ENCODE peak calls at places on chromosomes 1 and 21, in six cellular contexts. One of them, this sample, is unnamed.

GRCh38 chr1:168365719-168366474 is 85.2 kb downstream of the TBX19 start:
- DNase-seq in neural progenitor cell: peak
- DNase-seq in GM12864: no peak
- DNase-seq in GM12865: peak
- DNase-seq in mammary epithelial cell: no peak
- DNase-seq in pancreas: no peak
- DNase-seq in this sample: no peak

GRCh38 chr1:78236711-78237110 is 190.9 kb downstream of the GIPC2 start:
- DNase-seq in neural progenitor cell: no peak
- DNase-seq in GM12864: no peak
- DNase-seq in GM12865: no peak
- DNase-seq in mammary epithelial cell: no peak
- DNase-seq in pancreas: no peak
- DNase-seq in this sample: no peak

GRCh38 chr1:193437785-193438184 is 251.4 kb upstream of the B3GALT2 start:
- DNase-seq in neural progenitor cell: no peak
- DNase-seq in GM12864: peak
- DNase-seq in GM12865: peak
- DNase-seq in mammary epithelial cell: peak
- DNase-seq in pancreas: no peak
- DNase-seq in this sample: no peak

GRCh38 chr1:230459463-230459862 is 33.3 kb upstream of the PGBD5 start:
- DNase-seq in neural progenitor cell: no peak
- DNase-seq in GM12864: no peak
- DNase-seq in GM12865: no peak
- DNase-seq in mammary epithelial cell: peak
- DNase-seq in pancreas: no peak
- DNase-seq in this sample: peak

GRCh38 chr21:26850116-26850643 is 5.0 kb upstream of the ADAMTS1 start:
- DNase-seq in neural progenitor cell: peak
- DNase-seq in GM12864: peak
- DNase-seq in GM12865: peak
- DNase-seq in mammary epithelial cell: peak
- DNase-seq in pancreas: no peak
- DNase-seq in this sample: peak

GRCh38 chr1:58762806-58763205 is 21.0 kb downstream of the JUN start:
- DNase-seq in neural progenitor cell: no peak
- DNase-seq in GM12864: no peak
- DNase-seq in GM12865: no peak
- DNase-seq in mammary epithelial cell: peak
- DNase-seq in pancreas: no peak
- DNase-seq in this sample: peak

GRCh38 chr21:35398366-35398982 is 349.4 kb upstream of the RUNX1 start:
- DNase-seq in neural progenitor cell: no peak
- DNase-seq in GM12864: no peak
- DNase-seq in GM12865: no peak
- DNase-seq in mammary epithelial cell: peak
- DNase-seq in pancreas: no peak
- DNase-seq in this sample: peak

GRCh38 chr1:234000557-234001081 is 96.1 kb downstream of the SLC35F3 start:
- DNase-seq in neural progenitor cell: peak
- DNase-seq in GM12864: no peak
- DNase-seq in GM12865: no peak
- DNase-seq in mammary epithelial cell: no peak
- DNase-seq in pancreas: no peak
- DNase-seq in this sample: no peak

GRCh38 chr1:116506132-116507004 is 64.5 kb downstream of the CD58 start:
- DNase-seq in neural progenitor cell: no peak
- DNase-seq in GM12864: no peak
- DNase-seq in GM12865: peak
- DNase-seq in mammary epithelial cell: peak
- DNase-seq in pancreas: no peak
- DNase-seq in this sample: no peak

GRCh38 chr1:74467786-74468377 is 44.5 kb downstream of the LRRC53 start:
- DNase-seq in neural progenitor cell: no peak
- DNase-seq in GM12864: no peak
- DNase-seq in GM12865: no peak
- DNase-seq in mammary epithelial cell: peak
- DNase-seq in pancreas: no peak
- DNase-seq in this sample: no peak

GRCh38 chr1:234170067-234170466 is 203.2 kb upstream of the COA6 start:
- DNase-seq in neural progenitor cell: no peak
- DNase-seq in GM12864: no peak
- DNase-seq in GM12865: no peak
- DNase-seq in mammary epithelial cell: no peak
- DNase-seq in pancreas: no peak
- DNase-seq in this sample: no peak

GRCh38 chr21:34615487-34615814 is 538 bp upstream of the RCAN1 start:
- DNase-seq in neural progenitor cell: no peak
- DNase-seq in GM12864: no peak
- DNase-seq in GM12865: no peak
- DNase-seq in mammary epithelial cell: no peak
- DNase-seq in pancreas: no peak
- DNase-seq in this sample: no peak

GRCh38 chr1:224929335-224930237 is at the start of gene DNAH14:
- DNase-seq in neural progenitor cell: peak
- DNase-seq in GM12864: no peak
- DNase-seq in GM12865: peak
- DNase-seq in mammary epithelial cell: peak
- DNase-seq in pancreas: peak
- DNase-seq in this sample: peak

GRCh38 chr1:224497714-224498573 is 63.3 kb upstream of the WDR26 start:
- DNase-seq in neural progenitor cell: peak
- DNase-seq in GM12864: peak
- DNase-seq in GM12865: peak
- DNase-seq in mammary epithelial cell: peak
- DNase-seq in pancreas: no peak
- DNase-seq in this sample: peak

GRCh38 chr1:56491441-56491840 is 87.9 kb downstream of the PLPP3 start:
- DNase-seq in neural progenitor cell: no peak
- DNase-seq in GM12864: no peak
- DNase-seq in GM12865: no peak
- DNase-seq in mammary epithelial cell: no peak
- DNase-seq in pancreas: no peak
- DNase-seq in this sample: no peak

GRCh38 chr1:1280782-1281481 is 696 bp downstream of the SCNN1D start:
- DNase-seq in neural progenitor cell: no peak
- DNase-seq in GM12864: no peak
- DNase-seq in GM12865: no peak
- DNase-seq in mammary epithelial cell: no peak
- DNase-seq in pancreas: peak
- DNase-seq in this sample: no peak

GRCh38 chr1:167746013-167746672 is 24.4 kb downstream of the MPZL1 start:
- DNase-seq in neural progenitor cell: no peak
- DNase-seq in GM12864: no peak
- DNase-seq in GM12865: no peak
- DNase-seq in mammary epithelial cell: no peak
- DNase-seq in pancreas: no peak
- DNase-seq in this sample: no peak

GRCh38 chr1:1120866-1121563 is 5.1 kb upstream of the C1orf159 start:
- DNase-seq in neural progenitor cell: no peak
- DNase-seq in GM12864: no peak
- DNase-seq in GM12865: no peak
- DNase-seq in mammary epithelial cell: no peak
- DNase-seq in pancreas: peak
- DNase-seq in this sample: no peak

GRCh38 chr1:88946845-88947244 is 45.6 kb downstream of the KYAT3 start:
- DNase-seq in neural progenitor cell: no peak
- DNase-seq in GM12864: no peak
- DNase-seq in GM12865: no peak
- DNase-seq in mammary epithelial cell: no peak
- DNase-seq in pancreas: no peak
- DNase-seq in this sample: peak

GRCh38 chr1:222459652-222460051 is 88.3 kb downstream of the HHIPL2 start:
- DNase-seq in neural progenitor cell: no peak
- DNase-seq in GM12864: no peak
- DNase-seq in GM12865: no peak
- DNase-seq in mammary epithelial cell: no peak
- DNase-seq in pancreas: no peak
- DNase-seq in this sample: no peak

GRCh38 chr1:44660176-44660575 is 14.1 kb downstream of the TMEM53 start:
- DNase-seq in neural progenitor cell: no peak
- DNase-seq in GM12864: no peak
- DNase-seq in GM12865: no peak
- DNase-seq in mammary epithelial cell: no peak
- DNase-seq in pancreas: peak
- DNase-seq in this sample: peak

GRCh38 chr1:16120411-16120810 is 35.5 kb downstream of the EPHA2 start:
- DNase-seq in neural progenitor cell: no peak
- DNase-seq in GM12864: no peak
- DNase-seq in GM12865: no peak
- DNase-seq in mammary epithelial cell: no peak
- DNase-seq in pancreas: no peak
- DNase-seq in this sample: no peak

GRCh38 chr21:35925497-35925896 is 134.8 kb downstream of the SETD4 start:
- DNase-seq in neural progenitor cell: no peak
- DNase-seq in GM12864: no peak
- DNase-seq in GM12865: peak
- DNase-seq in mammary epithelial cell: peak
- DNase-seq in pancreas: no peak
- DNase-seq in this sample: peak

GRCh38 chr1:221053889-221054288 is 174.6 kb downstream of the HLX start:
- DNase-seq in neural progenitor cell: no peak
- DNase-seq in GM12864: no peak
- DNase-seq in GM12865: no peak
- DNase-seq in mammary epithelial cell: peak
- DNase-seq in pancreas: no peak
- DNase-seq in this sample: no peak

GRCh38 chr1:246725191-246725590 is 982 bp downstream of the SCCPDH start:
- DNase-seq in neural progenitor cell: no peak
- DNase-seq in GM12864: no peak
- DNase-seq in GM12865: no peak
- DNase-seq in mammary epithelial cell: no peak
- DNase-seq in pancreas: no peak
- DNase-seq in this sample: no peak
- H3K4me3 ChIP-seq in neural progenitor cell: peak
- H3K4me3 ChIP-seq in GM12864: peak
- H3K4me3 ChIP-seq in GM12865: peak
- H3K4me3 ChIP-seq in mammary epithelial cell: peak
- H3K4me3 ChIP-seq in pancreas: peak
- H3K4me3 ChIP-seq in this sample: peak

GRCh38 chr1:229340496-229340895 is 2.4 kb downstream of the CCSAP start:
- DNase-seq in neural progenitor cell: peak
- DNase-seq in GM12864: no peak
- DNase-seq in GM12865: no peak
- DNase-seq in mammary epithelial cell: no peak
- DNase-seq in pancreas: no peak
- DNase-seq in this sample: no peak

GRCh38 chr1:229341811-229342304 is 989 bp downstream of the CCSAP start:
- DNase-seq in neural progenitor cell: no peak
- DNase-seq in GM12864: no peak
- DNase-seq in GM12865: no peak
- DNase-seq in mammary epithelial cell: no peak
- DNase-seq in pancreas: no peak
- DNase-seq in this sample: peak

GRCh38 chr1:229342305-229342901 is 444 bp downstream of the CCSAP start:
- DNase-seq in neural progenitor cell: peak
- DNase-seq in GM12864: peak
- DNase-seq in GM12865: peak
- DNase-seq in mammary epithelial cell: peak
- DNase-seq in pancreas: peak
- DNase-seq in this sample: peak

GRCh38 chr1:229339086-229339485 is 3.8 kb downstream of the CCSAP start:
- DNase-seq in neural progenitor cell: no peak
- DNase-seq in GM12864: no peak
- DNase-seq in GM12865: no peak
- DNase-seq in mammary epithelial cell: no peak
- DNase-seq in pancreas: no peak
- DNase-seq in this sample: no peak

DNA sequence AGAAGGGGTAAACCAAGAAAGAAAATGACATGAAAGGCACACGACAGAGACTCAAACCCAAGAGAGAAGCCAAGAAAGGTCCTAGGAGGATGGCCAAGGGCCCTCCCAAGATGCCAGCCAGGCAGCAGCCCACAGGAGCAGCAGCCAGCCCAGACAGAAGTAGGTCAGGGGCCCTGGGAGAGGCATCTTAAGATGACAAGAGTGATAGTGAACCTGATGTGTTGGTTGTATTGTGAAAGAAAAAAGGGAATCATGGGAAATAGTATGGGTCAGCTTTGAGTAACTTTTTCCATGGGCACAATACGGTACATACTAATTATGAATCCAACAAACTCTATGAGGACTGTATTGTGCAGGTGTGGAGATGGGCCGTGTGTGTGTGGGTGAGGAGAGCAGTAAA is 3.3 kb downstream of the CCSAP start:
- DNase-seq in neural progenitor cell: no peak
- DNase-seq in GM12864: no peak
- DNase-seq in GM12865: no peak
- DNase-seq in mammary epithelial cell: no peak
- DNase-seq in pancreas: no peak
- DNase-seq in this sample: no peak
- TF ChIP-seq CTCF in neural progenitor cell: no peak
- TF ChIP-seq CTCF in GM12864: no peak
- TF ChIP-seq CTCF in GM12865: no peak
- TF ChIP-seq CTCF in mammary epithelial cell: no peak
- TF ChIP-seq CTCF in pancreas: no peak
- TF ChIP-seq CTCF in this sample: no peak

DNA sequence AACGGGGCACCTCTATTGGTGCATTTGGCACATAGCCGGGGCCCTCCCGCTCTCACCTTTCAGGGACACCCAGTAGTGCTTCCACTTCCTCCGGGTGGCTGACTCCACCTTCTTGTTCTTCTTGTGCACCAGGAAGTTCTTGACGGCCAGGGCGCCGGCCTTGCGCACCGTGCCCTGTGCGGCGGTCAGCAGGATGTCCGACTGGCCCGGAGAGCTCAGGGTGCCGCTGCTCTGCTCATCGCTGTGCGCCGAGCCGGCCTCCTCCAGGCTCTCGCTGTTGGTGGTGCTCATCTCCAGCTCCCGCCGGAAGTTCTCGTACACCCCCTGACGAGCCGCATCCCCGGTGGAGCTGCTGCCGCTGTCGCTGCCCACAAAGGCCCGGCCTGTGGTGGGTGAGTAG is 92.4 kb downstream of the TIAM1 start:
- DNase-seq in neural progenitor cell: no peak
- DNase-seq in GM12864: no peak
- DNase-seq in GM12865: no peak
- DNase-seq in mammary epithelial cell: no peak
- DNase-seq in pancreas: no peak
- DNase-seq in this sample: no peak
- H3K4me3 ChIP-seq in neural progenitor cell: no peak
- H3K4me3 ChIP-seq in GM12864: no peak
- H3K4me3 ChIP-seq in GM12865: no peak
- H3K4me3 ChIP-seq in mammary epithelial cell: no peak
- H3K4me3 ChIP-seq in pancreas: no peak
- H3K4me3 ChIP-seq in this sample: no peak

DNA sequence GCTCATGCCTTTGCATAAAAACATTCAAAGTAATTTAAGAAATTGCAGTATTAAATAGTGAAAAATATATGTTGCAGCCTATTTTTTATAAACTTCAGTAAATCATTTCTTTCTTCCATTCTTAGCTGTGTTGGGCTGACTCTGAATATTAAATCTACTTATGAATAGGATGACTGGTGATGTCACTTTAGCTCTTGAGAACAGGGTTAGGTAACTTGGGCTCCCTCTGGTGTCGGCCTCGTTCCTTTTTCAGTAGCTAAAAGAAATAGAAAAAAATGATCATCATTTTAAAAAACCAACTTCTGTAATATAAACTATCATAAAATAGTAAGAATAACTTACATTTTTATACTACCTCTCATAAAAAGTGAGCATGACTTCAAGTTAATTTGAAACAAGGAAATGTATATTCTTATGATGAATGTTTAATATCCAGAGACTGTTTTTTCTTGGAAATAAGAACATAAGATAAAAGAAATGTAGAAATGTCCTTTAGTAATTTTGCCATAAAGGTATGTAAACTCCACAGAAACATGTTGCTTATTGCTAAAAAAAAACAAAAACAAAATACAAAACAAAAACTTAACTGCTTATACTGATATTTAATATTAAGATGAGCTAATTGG is 26.8 kb upstream of the NCAM2 start:
- DNase-seq in neural progenitor cell: peak
- DNase-seq in GM12864: no peak
- DNase-seq in GM12865: peak
- DNase-seq in mammary epithelial cell: no peak
- DNase-seq in pancreas: no peak
- DNase-seq in this sample: peak
- TF ChIP-seq CTCF in neural progenitor cell: peak
- TF ChIP-seq CTCF in GM12864: peak
- TF ChIP-seq CTCF in GM12865: peak
- TF ChIP-seq CTCF in mammary epithelial cell: peak
- TF ChIP-seq CTCF in pancreas: no peak
- TF ChIP-seq CTCF in this sample: peak